ENCODE peak calls at places on chromosome 5, in four cellular contexts. E is heart right ventricle, Z is heart left ventricle, B is adipocyte. Y is an unnamed sample.

GRCh38 chr5:142109356-142110045 is 922 bp downstream of the NDFIP1 start:
- DNase-seq in E (peak; percentile 16), B (peak; percentile 62), Z (no peak), Y (no peak)

GRCh38 chr5:95822038-95822407 is 503 bp downstream of the GLRX start:
- DNase-seq in E (peak; percentile 77), B (peak; percentile 82), Z (peak; percentile 78), Y (peak; percentile 84)

GRCh38 chr5:13591621-13592020 is 352.9 kb downstream of the DNAH5 start:
- DNase-seq in E (no peak), B (no peak), Z (no peak), Y (no peak)

GRCh38 chr5:125750538-125751186 is 672.5 kb upstream of the GRAMD2B start:
- DNase-seq in Z (no peak), E (no peak), B (no peak), Y (no peak)

GRCh38 chr5:65924366-65925093 is 1.8 kb upstream of the ERBIN start:
- DNase-seq in B (no peak), E (no peak), Z (no peak), Y (no peak)

GRCh38 chr5:148465381-148466290 is 81.9 kb downstream of the FBXO38 start:
- DNase-seq in B (no peak), E (no peak), Z (no peak), Y (no peak)

GRCh38 chr5:153972240-153972639 is 66.5 kb downstream of the FAM114A2 start:
- DNase-seq in E (no peak), Z (no peak), B (no peak), Y (no peak)

GRCh38 chr5:55672477-55672911 is 39.6 kb downstream of the SLC38A9 start:
- DNase-seq in Z (no peak), E (no peak), B (no peak), Y (no peak)

GRCh38 chr5:40494631-40495030 is 185.1 kb upstream of the PTGER4 start:
- DNase-seq in E (no peak), Z (no peak), B (no peak), Y (no peak)

GRCh38 chr5:73454379-73455036 is 5.9 kb upstream of the FOXD1 start:
- DNase-seq in B (peak; percentile 80), Z (no peak), E (no peak), Y (no peak)

GRCh38 chr5:57902035-57902434 is 419.4 kb upstream of the ACTBL2 start:
- DNase-seq in B (no peak), Z (no peak), E (no peak), Y (no peak)

GRCh38 chr5:58491216-58491892 is at the start of gene GAPT:
- DNase-seq in B (no peak), Z (no peak), E (no peak), Y (no peak)

GRCh38 chr5:164002653-164003052 is 497.2 kb downstream of the MAT2B start:
- DNase-seq in B (no peak), Z (no peak), E (no peak), Y (no peak)

GRCh38 chr5:30926181-30926580 is 267.3 kb upstream of the CDH6 start:
- DNase-seq in B (no peak), Z (no peak), E (no peak), Y (no peak)

GRCh38 chr5:56159521-56159947 is 73.6 kb downstream of the ANKRD55 start:
- DNase-seq in E (no peak), B (no peak), Z (no peak), Y (no peak)

GRCh38 chr5:181166812-181167733 is 19.7 kb downstream of the OR2V2 start:
- DNase-seq in B (no peak), Z (no peak), E (no peak), Y (no peak)

GRCh38 chr5:24681106-24681505 is 36.3 kb upstream of the CDH10 start:
- DNase-seq in B (peak; percentile 12), E (no peak), Z (no peak), Y (no peak)

GRCh38 chr5:138371454-138371853 is 19.0 kb downstream of the KDM3B start:
- DNase-seq in Z (no peak), B (no peak), E (no peak), Y (no peak)

GRCh38 chr5:159041754-159042153 is 58.0 kb downstream of the EBF1 start:
- DNase-seq in E (no peak), B (no peak), Z (no peak), Y (no peak)

GRCh38 chr5:87787640-87788039 is 374.9 kb upstream of the CCNH start:
- DNase-seq in B (no peak), E (no peak), Z (no peak), Y (no peak)

GRCh38 chr5:83312672-83313071 is 158.9 kb upstream of the VCAN start:
- DNase-seq in E (no peak), Z (no peak), B (no peak), Y (no peak)

GRCh38 chr5:80284720-80285119 is 28.9 kb upstream of the SERINC5 start:
- DNase-seq in E (no peak), B (no peak), Z (no peak), Y (no peak)

DNA sequence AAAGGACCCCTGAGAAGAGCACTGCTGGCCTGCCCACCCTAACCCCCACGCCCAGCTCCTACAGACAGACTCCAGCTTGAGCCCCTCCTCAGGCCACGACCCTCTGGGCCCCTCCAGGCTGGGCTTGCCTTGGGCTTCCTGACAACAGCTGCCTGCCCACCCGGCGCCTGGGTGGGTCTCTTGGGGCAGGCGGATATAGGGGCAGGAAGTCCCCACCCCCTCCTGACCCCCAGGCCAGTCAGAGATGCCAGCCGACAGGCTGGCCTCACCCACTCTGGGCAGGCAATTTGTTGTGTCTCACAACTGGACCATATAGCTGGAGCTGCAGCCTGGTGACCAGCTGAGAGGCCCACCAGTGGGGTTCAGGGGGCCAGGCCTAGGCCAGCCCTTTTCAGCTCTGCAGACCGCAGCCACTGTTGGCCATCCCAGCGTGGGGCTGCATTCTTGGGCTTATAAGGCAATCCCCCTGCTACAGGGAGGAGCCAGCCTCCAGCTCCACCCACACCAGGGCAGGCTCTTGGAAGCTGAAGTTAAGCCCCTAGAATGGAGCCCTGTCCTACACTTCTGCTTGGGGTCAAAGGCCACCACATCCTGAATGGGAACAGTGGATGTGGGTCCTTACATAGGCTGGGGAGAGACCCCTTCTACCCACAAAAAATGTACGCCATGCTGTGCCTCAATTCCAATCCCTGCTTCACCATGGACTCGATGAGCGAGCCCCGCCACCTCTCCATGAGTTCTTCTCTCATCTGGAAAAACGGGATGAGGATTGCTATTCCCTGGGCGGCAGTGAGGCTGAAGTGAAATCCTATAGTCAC is 2.0 kb downstream of the PDLIM7 start:
- DNase-seq in B (peak; percentile 89), Z (peak; percentile 78), E (peak; percentile 57), Y (peak; percentile 94)
- H3K4me1 ChIP-seq in B (peaks cover 43% of the 10 kb centered on the region), Z (peaks cover 52% of the 10 kb centered on the region), E (peaks cover 68% of the 10 kb centered on the region), Y (no peaks in the 10 kb centered on the region)

GRCh38 chr5:135447298-135447929 is at the start of gene DCANP1:
- DNase-seq in Z (no peak), E (no peak), B (no peak), Y (no peak)
- H3K4me1 ChIP-seq in Z (no peaks in the 10 kb centered on the region), E (no peaks in the 10 kb centered on the region), B (peaks cover 11% of the 10 kb centered on the region), Y (no peaks in the 10 kb centered on the region)

GRCh38 chr5:131634996-131635754 is at the start of gene RAPGEF6:
- DNase-seq in B (peak; percentile 100), E (peak; percentile 99), Z (peak; percentile 97), Y (peak; percentile 99)

GRCh38 chr5:131635755-131636479 is 888 bp upstream of the RAPGEF6 start:
- DNase-seq in E (no peak), B (peak; percentile 81), Z (peak; percentile 61), Y (no peak)

GRCh38 chr5:131630963-131631350 is 4.1 kb downstream of the RAPGEF6 start:
- DNase-seq in E (no peak), B (no peak), Z (no peak), Y (no peak)

GRCh38 chr5:131634666-131634995 is 398 bp downstream of the RAPGEF6 start:
- DNase-seq in Z (no peak), B (peak; percentile 77), E (peak; percentile 50), Y (peak; percentile 84)

DNA sequence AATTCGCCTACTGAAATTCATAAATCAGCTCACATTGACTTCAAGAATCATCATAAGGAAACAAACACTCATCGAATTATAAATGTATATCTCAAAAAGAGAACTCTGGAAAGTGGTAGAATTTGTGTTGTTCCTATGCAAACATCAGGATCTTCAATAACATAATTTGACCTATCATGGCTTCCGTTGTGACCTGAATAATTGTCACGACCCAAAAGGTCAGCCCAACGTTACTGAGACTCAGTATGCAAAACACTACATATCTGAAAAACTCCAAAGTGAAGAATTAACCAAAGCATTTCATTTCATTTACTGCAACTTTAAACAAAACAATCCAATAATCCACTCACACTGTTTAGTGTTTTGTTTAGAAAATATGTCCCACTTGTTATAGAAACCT is 1.2 kb downstream of the RAPGEF6 start:
- DNase-seq in Z (no peak), E (no peak), B (no peak), Y (no peak)
- H3K4me1 ChIP-seq in Z (no peaks in the 10 kb centered on the region), E (peaks cover 44% of the 10 kb centered on the region), B (peaks cover 30% of the 10 kb centered on the region), Y (no peaks in the 10 kb centered on the region)

GRCh38 chr5:72125931-72126620 is 18.8 kb downstream of the MAP1B start:
- DNase-seq in Z (no peak), E (no peak), B (peak; percentile 76), Y (no peak)
- H3K4me1 ChIP-seq in Z (no peaks in the 10 kb centered on the region), E (peaks cover 13% of the 10 kb centered on the region), B (peaks cover 50% of the 10 kb centered on the region), Y (peaks cover 15% of the 10 kb centered on the region)

Y was measured in aorta.